ENCODE peak calls at places on chromosomes 6 and 20, in five cellular contexts. X, I, S, C and O are unnamed samples.

GRCh38 chr6:54058236-54058635 is 53.0 kb upstream of the MLIP start:
- DNase-seq in X (no peak), C (no peak), I (no peak), S (no peak), O (no peak)

GRCh38 chr6:119066426-119067001 is 11.9 kb downstream of the FAM184A start:
- DNase-seq in X (no peak), I (no peak), C (no peak), S (no peak), O (peak)

GRCh38 chr6:12608016-12608860 is 108.3 kb upstream of the PHACTR1 start:
- DNase-seq in I (no peak), X (no peak), C (no peak), S (peak), O (no peak)

GRCh38 chr6:14876778-14877613 is 368.9 kb upstream of the JARID2 start:
- DNase-seq in I (peak), S (peak), X (no peak), C (no peak), O (no peak)

GRCh38 chr6:156517090-156517489 is 260.1 kb upstream of the ARID1B start:
- DNase-seq in S (no peak), I (no peak), X (no peak), C (no peak), O (no peak)

GRCh38 chr20:8443464-8444072 is 311.5 kb downstream of the PLCB1 start:
- DNase-seq in I (no peak), X (no peak), S (no peak), C (no peak), O (no peak)

GRCh38 chr6:3455490-3456394 is 1.1 kb downstream of the SLC22A23 start:
- DNase-seq in S (peak), I (peak), X (no peak), C (peak), O (peak)

GRCh38 chr6:129203190-129203900 is 320.4 kb downstream of the LAMA2 start:
- DNase-seq in I (no peak), C (no peak), X (no peak), S (no peak), O (no peak)

DNA sequence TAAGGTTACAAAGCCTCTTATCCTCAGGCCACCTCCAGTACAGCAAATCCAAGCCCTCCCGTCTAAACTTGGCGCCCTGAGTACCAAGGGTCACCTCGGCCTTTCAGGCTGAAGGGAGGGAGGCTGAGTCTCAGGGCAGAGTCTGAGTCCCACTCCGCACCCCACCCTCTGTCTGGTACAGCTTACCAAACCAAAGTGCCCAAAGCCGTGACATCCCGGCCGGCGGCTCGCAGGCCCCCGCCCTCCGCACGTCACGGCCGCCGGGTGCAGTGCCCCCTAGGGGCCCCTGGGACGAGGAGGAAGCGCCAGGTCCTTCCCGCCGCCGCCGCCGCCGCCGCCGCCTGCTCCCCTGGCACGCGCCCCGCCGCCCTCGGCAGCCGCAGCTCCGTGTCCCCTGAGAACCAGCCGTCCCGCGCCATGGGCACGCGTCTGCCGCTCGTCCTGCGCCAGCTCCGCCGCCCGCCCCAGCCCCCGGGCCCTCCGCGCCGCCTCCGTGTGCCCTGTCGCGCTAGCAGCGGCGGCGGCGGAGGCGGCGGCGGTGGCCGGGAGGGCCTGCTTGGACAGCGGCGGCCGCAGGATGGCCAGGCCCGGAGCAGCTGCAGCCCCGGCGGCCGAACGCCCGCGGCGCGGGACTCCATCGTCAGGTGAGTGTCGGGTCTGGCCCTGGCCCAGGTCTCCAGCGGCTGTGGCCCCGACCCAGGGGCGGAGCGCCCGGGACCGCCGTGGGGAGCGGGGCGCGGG is at the start of gene MTHFD1L:
- DNase-seq in I (peak), C (peak), X (peak), S (peak), O (peak)
- TF ChIP-seq POLR2A in I (peak), C (peak), X (peak), S (peak), O (peak)

DNA sequence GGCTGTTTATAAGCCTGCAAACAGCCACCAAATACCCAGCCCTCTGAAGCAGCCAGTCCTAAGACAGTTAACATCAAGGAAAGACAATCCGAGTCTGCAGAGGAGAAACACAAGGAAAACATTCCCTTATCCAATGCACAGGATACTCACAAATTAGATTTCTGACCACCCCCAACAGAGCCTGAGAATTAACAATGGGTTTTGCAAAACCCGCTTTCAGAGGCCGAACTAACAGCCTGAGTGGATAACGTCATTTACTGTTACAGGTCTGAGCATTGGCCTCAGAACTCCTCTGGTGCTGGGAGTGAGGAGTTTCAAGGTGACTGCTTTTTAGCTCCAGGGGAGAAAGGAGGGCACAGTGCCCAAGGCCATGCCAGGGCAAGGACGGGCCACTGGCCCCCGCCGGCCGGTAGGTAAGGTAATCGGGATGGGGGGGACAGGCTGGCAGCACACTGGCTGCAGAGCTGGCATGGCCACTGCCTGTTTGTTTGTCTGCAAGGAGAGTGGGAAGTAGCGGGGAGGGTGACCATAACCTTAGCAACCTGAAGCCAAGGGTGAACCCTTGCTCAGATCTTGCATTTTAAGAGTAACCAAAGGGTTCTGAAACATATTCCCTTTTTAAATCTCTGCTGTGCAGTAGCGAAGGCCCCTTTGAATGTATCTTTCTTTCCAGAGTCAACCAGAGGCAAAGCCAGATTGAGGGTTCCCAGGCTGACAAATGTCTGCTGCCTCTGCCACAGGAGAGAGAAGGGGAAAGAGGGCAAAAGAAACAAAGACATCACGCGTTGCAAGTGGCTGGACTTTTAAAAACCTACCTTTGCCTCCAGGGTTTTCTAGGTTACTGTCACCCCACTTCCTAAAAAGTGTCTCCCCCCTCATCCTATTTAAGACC is 3.9 kb downstream of the ZMYND8 start:
- DNase-seq in C (peak), S (peak), I (peak), X (no peak), O (peak)
- TF ChIP-seq POLR2A in C (peak), S (peak), I (peak), X (no peak), O (peak)

GRCh38 chr6:30216096-30216495 is 2.9 kb upstream of the TRIM26 start:
- DNase-seq in S (no peak), C (no peak), X (no peak), I (no peak), O (no peak)

GRCh38 chr6:30211899-30212298 is 1.3 kb downstream of the TRIM26 start:
- DNase-seq in I (no peak), X (no peak), S (no peak), C (no peak), O (no peak)

GRCh38 chr6:30213654-30213998 is 420 bp upstream of the TRIM26 start:
- DNase-seq in C (no peak), S (no peak), I (no peak), X (peak), O (no peak)

GRCh38 chr6:30212865-30213653 is at the start of gene TRIM26:
- DNase-seq in X (peak), C (peak), I (peak), S (peak), O (peak)

DNA sequence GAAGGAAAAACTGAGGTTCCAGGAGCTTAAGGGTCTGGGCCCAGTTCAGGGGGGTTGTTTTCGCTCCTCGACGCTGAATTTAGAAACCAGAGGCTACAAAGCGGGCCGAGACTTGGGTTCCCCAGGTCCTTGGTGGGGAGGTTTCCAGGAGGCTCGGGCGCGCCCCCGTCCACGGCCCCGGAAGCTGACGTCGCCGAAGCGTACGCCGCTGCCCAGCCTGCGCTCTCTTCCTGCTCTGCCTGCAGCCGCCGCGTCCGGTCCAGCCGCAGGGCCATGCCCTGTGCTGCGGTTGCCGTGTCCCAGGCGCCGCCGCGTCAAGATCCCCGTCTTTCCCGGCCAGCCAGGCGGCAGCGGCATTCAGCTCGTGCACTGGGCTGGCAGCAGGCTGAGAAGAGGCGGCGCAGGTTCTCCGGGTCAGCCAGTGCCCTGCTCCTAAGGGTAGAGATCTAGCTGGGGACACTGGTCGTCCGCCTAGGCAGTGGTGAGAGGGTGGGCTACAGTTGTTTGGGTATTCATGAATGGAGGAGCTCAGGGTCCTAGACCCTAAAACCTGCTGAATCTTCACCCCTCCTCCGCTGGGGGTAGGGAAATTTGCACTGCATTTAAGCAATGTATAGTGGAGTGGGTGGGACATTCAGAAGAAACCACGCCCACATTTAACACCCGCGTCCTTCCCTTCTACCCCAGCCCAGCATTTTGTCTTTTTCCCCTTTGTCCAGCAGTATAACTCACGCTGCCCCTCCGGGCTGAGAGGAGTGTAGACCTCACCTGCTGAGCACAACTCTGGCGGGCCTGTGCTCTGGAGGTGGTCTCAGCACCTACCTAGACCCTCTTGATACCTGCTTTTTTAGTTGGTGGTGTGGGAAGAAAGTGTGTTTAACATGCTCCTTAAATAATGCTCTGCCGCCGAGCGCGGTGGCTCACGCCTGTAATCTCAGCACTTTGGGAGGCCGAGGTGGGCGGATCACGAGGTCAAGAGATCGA is 1.1 kb upstream of the TRIM26 start:
- DNase-seq in X (peak), S (peak), C (peak), I (peak), O (peak)
- TF ChIP-seq POLR2A in X (peak), S (peak), C (peak), I (peak), O (no peak)

DNA sequence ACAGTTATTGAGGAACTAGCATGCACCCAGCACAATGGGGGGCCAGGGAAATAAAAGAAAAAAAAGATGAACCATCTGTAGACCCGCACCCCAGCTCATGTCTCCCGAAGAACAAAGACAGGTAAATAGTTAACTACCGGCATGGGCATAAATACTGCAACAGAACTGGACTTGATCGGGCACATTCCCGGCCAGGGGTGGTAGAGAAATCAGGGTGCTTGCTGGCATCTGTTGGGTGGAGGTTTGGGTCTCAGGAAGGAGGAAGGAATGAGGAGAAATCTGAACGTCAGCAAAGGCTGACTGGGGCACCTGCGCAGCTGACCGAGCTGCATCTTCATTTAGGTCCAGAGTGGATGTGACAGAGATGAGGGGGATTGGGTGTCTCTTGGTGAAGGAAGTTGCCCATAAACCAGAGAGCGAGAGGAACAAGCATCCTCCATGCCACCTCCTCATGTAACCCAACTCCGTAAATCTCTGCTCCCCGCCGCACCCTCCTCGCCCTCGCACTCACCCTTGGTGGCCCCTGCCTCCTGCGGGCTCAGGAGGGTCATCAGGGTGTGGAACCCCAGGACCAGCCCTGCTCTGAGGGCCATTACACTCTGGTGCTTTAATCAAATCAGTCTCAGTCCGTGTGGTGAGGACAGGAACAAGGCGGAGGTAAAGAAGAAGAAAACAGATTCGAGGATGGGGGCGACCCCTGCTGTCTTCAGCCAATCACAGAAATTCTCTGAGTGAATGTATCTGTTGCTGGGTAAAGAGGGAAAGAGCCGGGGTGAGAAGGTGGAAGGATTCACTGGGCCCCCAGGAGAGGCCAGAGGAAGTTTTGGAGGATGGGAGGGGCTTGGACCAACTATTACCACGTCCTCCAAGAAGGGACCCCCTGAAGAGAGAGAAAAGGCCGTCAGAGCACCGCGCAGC is at the start of gene HLA-DOA:
- DNase-seq in S (peak), C (no peak), I (peak), X (no peak), O (no peak)
- TF ChIP-seq POLR2A in S (no peak), C (no peak), I (peak), X (peak), O (no peak)

GRCh38 chr20:1118336-1119127 is at the start of gene PSMF1:
- DNase-seq in C (peak), S (peak), X (peak), I (peak), O (peak)
- TF ChIP-seq POLR2A in C (peak), S (peak), X (peak), I (peak), O (peak)